ENCODE peak calls at places on chromosome 17, in four cellular contexts. One of them, this sample, is unnamed.

GRCh38 chr17:12128946-12129345 is 108.3 kb downstream of the MAP2K4 start:
- DNase-seq in upper lobe of left lung: no peak
- DNase-seq in IMR-90: no peak
- DNase-seq in Peyer's patch: no peak
- DNase-seq in this sample: no peak

GRCh38 chr17:50459756-50460155 is 8.9 kb downstream of the CHAD start:
- DNase-seq in upper lobe of left lung: no peak
- DNase-seq in IMR-90: no peak
- DNase-seq in Peyer's patch: no peak
- DNase-seq in this sample: no peak

GRCh38 chr17:67385122-67385988 is 8.3 kb downstream of the PITPNC1 start:
- DNase-seq in upper lobe of left lung: peak; percentile 3
- DNase-seq in IMR-90: no peak
- DNase-seq in Peyer's patch: no peak
- DNase-seq in this sample: no peak

GRCh38 chr17:33948299-33948698 is 306.8 kb upstream of the CCL2 start:
- DNase-seq in upper lobe of left lung: no peak
- DNase-seq in IMR-90: no peak
- DNase-seq in Peyer's patch: no peak
- DNase-seq in this sample: no peak

GRCh38 chr17:45227631-45228120 is 6.0 kb downstream of the FMNL1 start:
- DNase-seq in upper lobe of left lung: no peak
- DNase-seq in IMR-90: no peak
- DNase-seq in Peyer's patch: no peak
- DNase-seq in this sample: no peak

GRCh38 chr17:76076765-76077581 is 2.0 kb upstream of the ZACN start:
- DNase-seq in upper lobe of left lung: no peak
- DNase-seq in IMR-90: peak; percentile 41
- DNase-seq in Peyer's patch: no peak
- DNase-seq in this sample: no peak

GRCh38 chr17:53032861-53033271 is 789.9 kb upstream of the KIF2B start:
- DNase-seq in upper lobe of left lung: peak; percentile 59
- DNase-seq in IMR-90: peak; percentile 0
- DNase-seq in Peyer's patch: no peak
- DNase-seq in this sample: no peak

GRCh38 chr17:55038291-55038690 is 69.7 kb downstream of the STXBP4 start:
- DNase-seq in upper lobe of left lung: no peak
- DNase-seq in IMR-90: no peak
- DNase-seq in Peyer's patch: no peak
- DNase-seq in this sample: no peak

GRCh38 chr17:58630883-58631522 is 60.8 kb downstream of the TEX14 start:
- DNase-seq in upper lobe of left lung: peak; percentile 22
- DNase-seq in IMR-90: no peak
- DNase-seq in Peyer's patch: no peak
- DNase-seq in this sample: no peak

GRCh38 chr17:49817993-49818392 is 29.5 kb downstream of the KAT7 start:
- DNase-seq in upper lobe of left lung: no peak
- DNase-seq in IMR-90: no peak
- DNase-seq in Peyer's patch: no peak
- DNase-seq in this sample: no peak

GRCh38 chr17:41781404-41782110 is 5.0 kb downstream of the JUP start:
- DNase-seq in upper lobe of left lung: no peak
- DNase-seq in IMR-90: no peak
- DNase-seq in Peyer's patch: no peak
- DNase-seq in this sample: no peak

GRCh38 chr17:13346081-13346533 is 255.6 kb downstream of the HS3ST3A1 start:
- DNase-seq in upper lobe of left lung: no peak
- DNase-seq in IMR-90: peak; percentile 97
- DNase-seq in Peyer's patch: no peak
- DNase-seq in this sample: no peak

GRCh38 chr17:39212841-39213480 is 12.8 kb downstream of the STAC2 start:
- DNase-seq in upper lobe of left lung: peak; percentile 90
- DNase-seq in IMR-90: no peak
- DNase-seq in Peyer's patch: no peak
- DNase-seq in this sample: no peak

GRCh38 chr17:83131268-83132011 is 52.0 kb downstream of the METRNL start:
- DNase-seq in upper lobe of left lung: peak; percentile 11
- DNase-seq in IMR-90: no peak
- DNase-seq in Peyer's patch: peak; percentile 27
- DNase-seq in this sample: no peak

GRCh38 chr17:44961921-44962350 is 6.2 kb downstream of the C1QL1 start:
- DNase-seq in upper lobe of left lung: no peak
- DNase-seq in IMR-90: no peak
- DNase-seq in Peyer's patch: peak; percentile 21
- DNase-seq in this sample: no peak

GRCh38 chr17:3685174-3685812 is 10.7 kb downstream of the P2RX5 start:
- DNase-seq in upper lobe of left lung: no peak
- DNase-seq in IMR-90: no peak
- DNase-seq in Peyer's patch: no peak
- DNase-seq in this sample: no peak

GRCh38 chr17:62692721-62693431 is 65.4 kb downstream of the MRC2 start:
- DNase-seq in upper lobe of left lung: no peak
- DNase-seq in IMR-90: no peak
- DNase-seq in Peyer's patch: no peak
- DNase-seq in this sample: no peak

GRCh38 chr17:47225436-47225858 is 16.3 kb downstream of the MYL4 start:
- DNase-seq in upper lobe of left lung: peak; percentile 85
- DNase-seq in IMR-90: peak; percentile 96
- DNase-seq in Peyer's patch: no peak
- DNase-seq in this sample: no peak

GRCh38 chr17:3556905-3557767 is 476 bp downstream of the TRPV3 start:
- DNase-seq in upper lobe of left lung: no peak
- DNase-seq in IMR-90: no peak
- DNase-seq in Peyer's patch: peak; percentile 67
- DNase-seq in this sample: no peak

GRCh38 chr17:13306310-13306962 is 288.6 kb upstream of the ELAC2 start:
- DNase-seq in upper lobe of left lung: no peak
- DNase-seq in IMR-90: peak; percentile 84
- DNase-seq in Peyer's patch: no peak
- DNase-seq in this sample: no peak

GRCh38 chr17:64040201-64040600 is 19.8 kb upstream of the ICAM2 start:
- DNase-seq in upper lobe of left lung: no peak
- DNase-seq in IMR-90: no peak
- DNase-seq in Peyer's patch: no peak
- DNase-seq in this sample: no peak

GRCh38 chr17:41648411-41649195 is 24.2 kb upstream of the KRT17 start:
- DNase-seq in upper lobe of left lung: peak; percentile 91
- DNase-seq in IMR-90: peak; percentile 77
- DNase-seq in Peyer's patch: peak; percentile 95
- DNase-seq in this sample: peak; percentile 21

GRCh38 chr17:1746975-1747543 is 4.4 kb downstream of the SERPINF2 start:
- DNase-seq in upper lobe of left lung: peak; percentile 95
- DNase-seq in IMR-90: no peak
- DNase-seq in Peyer's patch: peak; percentile 79
- DNase-seq in this sample: no peak

GRCh38 chr17:58344791-58345157 is 7.2 kb downstream of the SUPT4H1 start:
- DNase-seq in upper lobe of left lung: no peak
- DNase-seq in IMR-90: no peak
- DNase-seq in Peyer's patch: no peak
- DNase-seq in this sample: no peak

GRCh38 chr17:81298325-81298990 is 3.4 kb upstream of the SLC38A10 start:
- DNase-seq in upper lobe of left lung: peak; percentile 51
- DNase-seq in IMR-90: no peak
- DNase-seq in Peyer's patch: no peak
- DNase-seq in this sample: no peak
- TF ChIP-seq POLR2A in upper lobe of left lung: no peak
- TF ChIP-seq POLR2A in IMR-90: no peak
- TF ChIP-seq POLR2A in Peyer's patch: no peak
- TF ChIP-seq POLR2A in this sample: no peak

GRCh38 chr17:48724241-48725004 is 1.4 kb downstream of the PRAC2 start:
- DNase-seq in upper lobe of left lung: peak; percentile 74
- DNase-seq in IMR-90: peak; percentile 67
- DNase-seq in Peyer's patch: peak; percentile 93
- DNase-seq in this sample: no peak
- TF ChIP-seq CTCF in upper lobe of left lung: peak; percentile 56
- TF ChIP-seq CTCF in IMR-90: peak; percentile 84
- TF ChIP-seq CTCF in Peyer's patch: peak; percentile 23
- TF ChIP-seq CTCF in this sample: peak; percentile 67

GRCh38 chr17:80104321-80104955 is 3.1 kb downstream of the GAA start:
- DNase-seq in upper lobe of left lung: no peak
- DNase-seq in IMR-90: no peak
- DNase-seq in Peyer's patch: no peak
- DNase-seq in this sample: no peak
- H3K27ac ChIP-seq in upper lobe of left lung: no peak overlapping the region
- H3K27ac ChIP-seq in IMR-90: no peak overlapping the region
- H3K27ac ChIP-seq in Peyer's patch: no peak overlapping the region
- H3K27ac ChIP-seq in this sample: no peak overlapping the region

GRCh38 chr17:77926967-77927366 is 31.5 kb upstream of the TNRC6C start:
- DNase-seq in upper lobe of left lung: no peak
- DNase-seq in IMR-90: no peak
- DNase-seq in Peyer's patch: no peak
- DNase-seq in this sample: no peak
- TF ChIP-seq POLR2A in upper lobe of left lung: no peak
- TF ChIP-seq POLR2A in IMR-90: no peak
- TF ChIP-seq POLR2A in Peyer's patch: no peak
- TF ChIP-seq POLR2A in this sample: no peak

DNA sequence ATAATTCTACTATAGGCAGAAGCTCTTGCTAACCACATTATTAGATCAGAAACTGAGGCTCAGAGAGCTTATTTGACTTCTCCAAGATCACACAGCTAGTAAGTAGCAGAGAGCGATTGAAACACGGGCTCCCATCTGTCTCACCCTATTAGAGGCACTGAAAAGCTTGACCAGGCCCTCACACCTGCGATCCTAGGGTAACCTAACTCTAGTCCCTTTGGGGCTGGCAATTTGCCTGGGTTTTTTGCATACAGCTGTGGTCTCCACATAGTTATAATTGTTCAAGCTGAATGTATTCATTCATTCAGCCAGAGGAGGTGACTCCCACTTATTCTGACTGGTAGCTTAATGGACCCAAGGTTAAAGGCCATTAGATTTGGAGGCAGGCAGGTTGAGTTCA is 121.2 kb downstream of the ANKFN1 start:
- DNase-seq in upper lobe of left lung: no peak
- DNase-seq in IMR-90: no peak
- DNase-seq in Peyer's patch: no peak
- DNase-seq in this sample: no peak
- TF ChIP-seq CTCF in upper lobe of left lung: no peak
- TF ChIP-seq CTCF in IMR-90: no peak
- TF ChIP-seq CTCF in Peyer's patch: no peak
- TF ChIP-seq CTCF in this sample: no peak

This sample was measured in esophagus squamous epithelium.